ENCODE peak calls at places on chromosomes 16 and 17, in five cellular contexts. F is GM03348; K is choroid plexus epithelial cell; Z is NCI-H1694 treated with DMSO at 0.1 percent for 48 hours; Y is naive thymus-derived CD4-positive, alpha-beta T cell. G is an unnamed sample.

GRCh38 chr16:84247341-84247740 is 7.5 kb upstream of the KCNG4 start:
- DNase-seq in Z (no peak), Y (no peak), K (no peak), F (no peak), G (no peak)

GRCh38 chr17:28466521-28467048 is 6.9 kb upstream of the SLC13A2 start:
- DNase-seq in K (no peak), Z (no peak), F (no peak), Y (no peak), G (no peak)

GRCh38 chr17:40168262-40168832 is 8.9 kb upstream of the RAPGEFL1 start:
- DNase-seq in Z (peak; percentile 66), K (peak; percentile 89), Y (peak; percentile 46), F (peak; percentile 86), G (peak; percentile 8)

GRCh38 chr17:73189417-73190099 is 3.3 kb upstream of the COG1 start:
- DNase-seq in Z (peak; percentile 65), K (peak; percentile 89), Y (no peak), F (peak; percentile 57), G (peak; percentile 26)

GRCh38 chr17:28916302-28916934 is 13.5 kb upstream of the DHRS13 start:
- DNase-seq in Y (peak; percentile 39), K (peak; percentile 72), F (peak; percentile 53), Z (peak; percentile 37), G (peak; percentile 18)

GRCh38 chr16:65061935-65062334 is 59.9 kb downstream of the CDH11 start:
- DNase-seq in Z (no peak), Y (no peak), F (no peak), K (no peak), G (no peak)

GRCh38 chr17:43018008-43018853 is 4.0 kb downstream of the VAT1 start:
- DNase-seq in K (peak; percentile 50), Y (peak; percentile 65), Z (no peak), F (no peak), G (peak; percentile 48)

GRCh38 chr16:4328580-4329353 is 12.9 kb downstream of the GLIS2 start:
- DNase-seq in Y (no peak), F (no peak), K (no peak), Z (no peak), G (no peak)

GRCh38 chr17:82909322-82909904 is 69.6 kb upstream of the ZNF750 start:
- DNase-seq in F (no peak), Z (no peak), K (no peak), Y (peak; percentile 50), G (no peak)